ENCODE peak calls at places on chromosomes 3 and 15, in seven cellular contexts. C is ascending aorta; D is K562; B is naive thymus-derived CD4-positive, alpha-beta T cell; Q is A549; T is cardiac muscle cell; G is psoas muscle. W is an unnamed sample. For H3K9me3 and H3K4me1, the result is how much of the 10 kb centered on the place peaks cover.

GRCh38 chr3:143237036-143237688 is 117.6 kb downstream of the CHST2 start:
- DNase-seq in Q (no peak), C (no peak), B (no peak), D (no peak), G (no peak), T (no peak), W (no peak)

GRCh38 chr15:63497642-63498100 is 6.7 kb upstream of the USP3 start:
- DNase-seq in T (no peak), B (peak), C (no peak), G (no peak), Q (peak), D (no peak), W (peak)

GRCh38 chr3:126634803-126635202 is 20.1 kb downstream of the TXNRD3 start:
- DNase-seq in Q (no peak), T (no peak), C (no peak), D (no peak), G (no peak), B (no peak), W (no peak)

GRCh38 chr15:68542771-68543544 is 35.8 kb upstream of the CORO2B start:
- DNase-seq in D (no peak), T (no peak), C (no peak), G (no peak), Q (no peak), B (no peak), W (no peak)

GRCh38 chr3:24496529-24497482 is 2.2 kb upstream of the THRB start:
- DNase-seq in D (peak), T (peak), B (no peak), G (peak), C (peak), Q (peak), W (no peak)

GRCh38 chr15:41777421-41777973 is 3.2 kb downstream of the MAPKBP1 start:
- DNase-seq in B (no peak), T (no peak), Q (no peak), C (no peak), G (no peak), D (no peak), W (no peak)

GRCh38 chr3:14831916-14832430 is 13.2 kb downstream of the FGD5 start:
- DNase-seq in T (no peak), C (no peak), D (no peak), Q (no peak), B (no peak), G (no peak), W (no peak)

GRCh38 chr3:195270350-195271115 is 426 bp downstream of the XXYLT1 start:
- DNase-seq in Q (peak), C (no peak), B (peak), T (peak), D (peak), G (peak), W (peak)

GRCh38 chr3:171328419-171329082 is 131.7 kb downstream of the TNIK start:
- DNase-seq in T (no peak), B (no peak), Q (peak), D (peak), G (no peak), C (no peak), W (peak)

GRCh38 chr3:49653016-49653415 is 21.1 kb upstream of the APEH start:
- DNase-seq in Q (no peak), B (no peak), C (no peak), D (no peak), G (no peak), T (no peak), W (no peak)

GRCh38 chr15:100275641-100276040 is 66.1 kb downstream of the ADAMTS17 start:
- DNase-seq in B (no peak), T (no peak), C (no peak), D (no peak), G (no peak), Q (no peak), W (no peak)

GRCh38 chr3:48696156-48696555 is 10.4 kb upstream of the NCKIPSD start:
- DNase-seq in T (no peak), B (no peak), D (no peak), C (no peak), Q (no peak), G (no peak), W (no peak)

GRCh38 chr15:62128916-62129315 is 36.2 kb downstream of the C2CD4B start:
- DNase-seq in G (no peak), B (no peak), T (no peak), D (no peak), C (no peak), Q (no peak), W (peak)

GRCh38 chr3:75001330-75001729 is 386.9 kb upstream of the CNTN3 start:
- DNase-seq in C (no peak), B (no peak), G (no peak), T (peak), D (no peak), Q (peak), W (no peak)

GRCh38 chr3:166367947-166368533 is 530.8 kb upstream of the BCHE start:
- DNase-seq in D (no peak), C (no peak), B (no peak), G (no peak), Q (no peak), T (no peak), W (no peak)

GRCh38 chr3:149270180-149270579 is 48.6 kb upstream of the CP start:
- DNase-seq in G (no peak), Q (no peak), C (no peak), B (no peak), T (no peak), D (no peak), W (no peak)

GRCh38 chr3:27607370-27607769 is 114.8 kb downstream of the EOMES start:
- DNase-seq in T (no peak), G (no peak), D (no peak), B (no peak), C (no peak), Q (peak), W (no peak)

GRCh38 chr3:8727793-8728517 is 5.6 kb upstream of the CAV3 start:
- DNase-seq in Q (no peak), C (no peak), G (no peak), D (no peak), T (no peak), B (no peak), W (no peak)

GRCh38 chr15:68511073-68511991 is 67.5 kb upstream of the CORO2B start:
- DNase-seq in G (peak), B (no peak), C (no peak), T (no peak), D (no peak), Q (no peak), W (no peak)

GRCh38 chr3:32200490-32200889 is 38.0 kb upstream of the CMTM8 start:
- DNase-seq in B (no peak), C (no peak), D (no peak), G (peak), Q (no peak), T (no peak), W (no peak)

GRCh38 chr15:46309914-46310313 is 675.1 kb downstream of the SQOR start:
- DNase-seq in D (no peak), C (no peak), G (no peak), Q (no peak), T (peak), B (no peak), W (no peak)

GRCh38 chr15:89179966-89180875 is 41.2 kb downstream of the RLBP1 start:
- DNase-seq in T (no peak), D (no peak), G (no peak), B (no peak), C (no peak), Q (no peak), W (no peak)

GRCh38 chr3:61903931-61904657 is 342.7 kb downstream of the PTPRG start:
- DNase-seq in Q (no peak), D (no peak), B (no peak), C (no peak), G (peak), T (peak), W (no peak)

GRCh38 chr3:30658328-30659052 is 52.1 kb downstream of the TGFBR2 start:
- DNase-seq in G (no peak), D (no peak), C (no peak), B (no peak), Q (peak), T (no peak), W (peak)

GRCh38 chr3:195394700-195395099 is 48.1 kb downstream of the ACAP2 start:
- DNase-seq in B (no peak), Q (no peak), G (no peak), D (no peak), T (no peak), C (no peak), W (no peak)

GRCh38 chr3:126618021-126618420 is 36.9 kb downstream of the TXNRD3 start:
- DNase-seq in T (no peak), G (no peak), D (no peak), C (no peak), Q (no peak), B (no peak), W (no peak)

GRCh38 chr3:127525373-127525772 is 65.2 kb downstream of the TPRA1 start:
- DNase-seq in T (no peak), Q (peak), D (peak), B (no peak), C (no peak), G (no peak), W (no peak)

GRCh38 chr3:69324362-69325025 is 61.4 kb downstream of the FRMD4B start:
- DNase-seq in D (no peak), B (no peak), T (peak), Q (no peak), G (no peak), C (no peak), W (no peak)

GRCh38 chr15:94306700-94307650 is 75.6 kb downstream of the MCTP2 start:
- DNase-seq in T (no peak), D (no peak), G (no peak), Q (no peak), B (no peak), C (no peak), W (peak)

GRCh38 chr3:153165211-153165815 is 3.3 kb downstream of the RAP2B start:
- DNase-seq in Q (no peak), D (no peak), C (no peak), G (no peak), B (no peak), T (no peak), W (no peak)

GRCh38 chr15:73601449-73602425 is 31.5 kb downstream of the NPTN start:
- DNase-seq in T (peak), B (no peak), G (peak), Q (peak), D (peak), C (no peak), W (no peak)

GRCh38 chr3:54931182-54931581 is 3.3 kb upstream of the LRTM1 start:
- DNase-seq in D (no peak), B (no peak), Q (no peak), T (no peak), G (no peak), C (no peak), W (no peak)

GRCh38 chr15:40340038-40340739 is 550 bp downstream of the CCDC9B start:
- DNase-seq in Q (peak), G (peak), C (peak), B (no peak), T (peak), D (no peak), W (no peak)
- H3K27ac ChIP-seq in Q (peak), G (peak), C (peak), B (no peak), T (peak), D (no peak), W (no peak)

DNA sequence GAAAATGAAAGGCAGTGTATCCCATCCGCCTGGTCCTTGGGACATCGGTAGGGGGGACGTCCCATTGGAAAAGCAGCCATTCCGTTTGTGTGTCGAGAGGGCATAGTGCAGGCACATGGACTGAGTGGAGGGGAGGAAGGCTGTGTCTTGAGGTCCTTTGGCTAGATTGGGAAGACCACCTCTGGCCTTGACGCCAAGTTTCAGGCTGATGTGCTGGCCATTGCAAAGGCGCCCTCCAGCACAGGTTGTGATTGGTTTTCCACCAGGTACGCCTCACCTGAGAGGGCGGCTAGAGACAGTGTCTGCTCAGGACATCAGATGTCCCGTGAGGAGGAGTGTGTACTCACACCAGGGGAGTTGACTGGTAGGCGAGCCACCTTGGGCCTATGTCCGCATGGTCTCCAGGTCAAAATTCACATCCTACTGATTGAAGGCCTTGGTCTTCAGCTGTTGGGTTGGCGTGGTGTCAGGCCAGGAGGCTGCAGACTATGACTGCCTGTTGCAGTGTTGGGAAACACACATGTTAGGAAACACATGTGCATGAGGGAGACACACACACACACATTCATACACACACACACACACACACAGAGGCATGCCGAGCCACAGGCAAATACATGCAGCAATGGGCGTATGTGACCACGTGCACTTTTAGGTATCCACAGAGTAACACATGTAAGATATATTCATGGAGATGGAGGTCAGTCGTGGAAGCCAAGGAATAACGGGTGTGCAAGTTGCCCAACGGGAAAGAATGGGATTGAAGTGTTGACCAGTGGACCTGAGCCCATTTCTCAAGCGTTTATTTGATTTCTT is 98.4 kb downstream of the SNRPN start:
- DNase-seq in B (no peak), G (no peak), T (no peak), Q (no peak), D (no peak), C (no peak), W (no peak)
- H3K9me3 ChIP-seq in B (half or more), G (half or more), T (under half), Q (half or more), D (under half), C (half or more), W (half or more)

GRCh38 chr15:90591524-90591923 is 61.8 kb downstream of the CRTC3 start:
- DNase-seq in G (no peak), T (no peak), D (no peak), B (no peak), Q (no peak), C (no peak), W (no peak)
- H3K4me1 ChIP-seq in G (under half), T (under half), D (under half), B (under half), Q (under half), C (under half), W (half or more)

GRCh38 chr3:12644297-12644937 is 19.5 kb downstream of the RAF1 start:
- DNase-seq in Q (no peak), T (no peak), G (no peak), C (no peak), D (no peak), B (no peak), W (no peak)
- H3K27ac ChIP-seq in Q (no peak), T (peak), G (peak), C (peak), D (no peak), B (no peak), W (no peak)